ENCODE peak calls at places on chromosome 9, in six cellular contexts. E, P, W, M, C and J are unnamed samples.
A peak's percentile ranks its signal among the peaks of the same experiment; 100 is the strongest.

GRCh38 chr9:98375138-98375726 is 119.8 kb upstream of the TBC1D2 start:
- DNase-seq in M (no peak), E (peak; percentile 60), W (no peak), P (no peak), C (peak; percentile 77), J (no peak)

GRCh38 chr9:112858625-112859147 is 32.0 kb downstream of the SLC46A2 start:
- DNase-seq in E (no peak), M (peak; percentile 70), C (peak; percentile 26), W (no peak), P (no peak), J (no peak)

GRCh38 chr9:14262836-14263235 is 51.1 kb downstream of the NFIB start:
- DNase-seq in E (no peak), P (no peak), C (no peak), W (no peak), M (no peak), J (no peak)

GRCh38 chr9:137960496-137960895 is 82.9 kb downstream of the CACNA1B start:
- DNase-seq in W (no peak), C (no peak), E (no peak), P (no peak), M (no peak), J (no peak)

GRCh38 chr9:93295456-93296076 is 111.6 kb downstream of the WNK2 start:
- DNase-seq in C (no peak), E (no peak), W (no peak), M (peak; percentile 81), P (no peak), J (no peak)

GRCh38 chr9:98832768-98833089 is 25.3 kb downstream of the GALNT12 start:
- DNase-seq in C (no peak), E (no peak), M (no peak), W (no peak), P (no peak), J (no peak)

GRCh38 chr9:111456536-111456935 is 27.6 kb downstream of the ECPAS start:
- DNase-seq in W (no peak), M (no peak), C (no peak), E (no peak), P (no peak), J (no peak)

GRCh38 chr9:8696536-8696935 is 897.0 kb upstream of the DMAC1 start:
- DNase-seq in C (no peak), E (no peak), W (no peak), P (no peak), M (no peak), J (no peak)

GRCh38 chr9:31119882-31120481 is 1264.5 kb upstream of the ACO1 start:
- DNase-seq in P (no peak), E (no peak), M (no peak), W (peak; percentile 15), C (peak; percentile 50), J (peak; percentile 35)

GRCh38 chr9:134088064-134088725 is 20.4 kb upstream of the BRD3 start:
- DNase-seq in W (no peak), M (no peak), C (no peak), P (no peak), E (no peak), J (no peak)

GRCh38 chr9:93896496-93897033 is 58.6 kb downstream of the BARX1 start:
- DNase-seq in W (no peak), P (no peak), E (no peak), C (no peak), M (peak; percentile 63), J (no peak)

GRCh38 chr9:78909566-78909965 is 612.6 kb downstream of the PSAT1 start:
- DNase-seq in P (no peak), M (no peak), C (no peak), E (no peak), W (no peak), J (no peak)

GRCh38 chr9:4118666-4119065 is 181.2 kb downstream of the GLIS3 start:
- DNase-seq in W (no peak), E (no peak), C (no peak), P (no peak), M (no peak), J (no peak)

GRCh38 chr9:92501671-92502393 is 19.5 kb upstream of the ASPN start:
- DNase-seq in C (peak; percentile 55), W (no peak), E (peak; percentile 36), P (no peak), M (no peak), J (no peak)

GRCh38 chr9:36823934-36824333 is 210.1 kb downstream of the PAX5 start:
- DNase-seq in P (no peak), W (no peak), E (no peak), M (peak; percentile 57), C (no peak), J (no peak)

GRCh38 chr9:137798142-137798541 is 79.4 kb upstream of the CACNA1B start:
- DNase-seq in E (no peak), C (no peak), M (no peak), W (no peak), P (no peak), J (no peak)

GRCh38 chr9:113817171-113817570 is 58.9 kb upstream of the ZNF618 start:
- DNase-seq in M (no peak), C (no peak), W (no peak), P (no peak), E (no peak), J (no peak)

GRCh38 chr9:92517046-92517445 is 18.7 kb downstream of the ECM2 start:
- DNase-seq in C (no peak), W (no peak), M (no peak), E (no peak), P (no peak), J (peak; percentile 8)

GRCh38 chr9:134360897-134361296 is 34.6 kb downstream of the RXRA start:
- DNase-seq in E (no peak), P (no peak), C (no peak), M (no peak), W (no peak), J (no peak)

GRCh38 chr9:117414906-117415583 is at the start of gene ASTN2:
- DNase-seq in E (no peak), M (no peak), W (no peak), P (no peak), C (no peak), J (no peak)

GRCh38 chr9:112198646-112199045 is 23.5 kb upstream of the SUSD1 start:
- DNase-seq in E (no peak), P (no peak), M (no peak), W (no peak), C (no peak), J (no peak)

GRCh38 chr9:117247271-117247670 is 167.6 kb downstream of the ASTN2 start:
- DNase-seq in M (no peak), E (no peak), C (peak; percentile 12), W (no peak), P (no peak), J (no peak)

GRCh38 chr9:100515578-100516494 is 42.9 kb downstream of the TMEFF1 start:
- DNase-seq in C (peak; percentile 29), M (no peak), P (no peak), E (no peak), W (no peak), J (no peak)

GRCh38 chr9:131082774-131083512 is 13.4 kb upstream of the AIF1L start:
- DNase-seq in W (no peak), M (no peak), E (no peak), P (no peak), C (no peak), J (no peak)

GRCh38 chr9:95486318-95486717 is 30.5 kb downstream of the PTCH1 start:
- DNase-seq in W (no peak), C (no peak), M (no peak), E (no peak), P (no peak), J (no peak)

GRCh38 chr9:101093620-101094019 is 65.1 kb downstream of the PLPPR1 start:
- DNase-seq in W (no peak), E (no peak), P (no peak), M (no peak), C (peak; percentile 68), J (no peak)

GRCh38 chr9:18906656-18907395 is 126.2 kb downstream of the SAXO1 start:
- DNase-seq in C (no peak), E (no peak), M (no peak), W (no peak), P (no peak), J (no peak)

GRCh38 chr9:30301271-30301963 is 2083.0 kb upstream of the ACO1 start:
- DNase-seq in E (no peak), W (no peak), C (no peak), M (no peak), P (no peak), J (no peak)

GRCh38 chr9:81146684-81147337 is 542.5 kb downstream of the TLE1 start:
- DNase-seq in M (no peak), C (peak; percentile 90), E (no peak), W (no peak), P (no peak), J (no peak)

GRCh38 chr9:134189475-134190231 is 25.3 kb upstream of the RNU6ATAC start:
- DNase-seq in P (no peak), E (no peak), M (no peak), C (no peak), W (no peak), J (no peak)

GRCh38 chr9:6984941-6985578 is 227.3 kb downstream of the KDM4C start:
- DNase-seq in C (no peak), E (no peak), M (no peak), P (no peak), W (no peak), J (no peak)

GRCh38 chr9:81694541-81694940 is 5.2 kb upstream of the TLE1 start:
- DNase-seq in C (no peak), E (no peak), P (no peak), M (no peak), W (no peak), J (no peak)

GRCh38 chr9:116870566-116870965 is 183.5 kb downstream of the TRIM32 start:
- DNase-seq in P (no peak), C (peak; percentile 96), M (no peak), E (no peak), W (no peak), J (no peak)

GRCh38 chr9:28032178-28032532 is 458.9 kb upstream of the C9orf72 start:
- DNase-seq in M (no peak), E (no peak), W (no peak), C (peak; percentile 10), P (no peak), J (no peak)

GRCh38 chr9:125100822-125101221 is 42.5 kb downstream of the SCAI start:
- DNase-seq in M (no peak), W (no peak), E (no peak), C (no peak), P (no peak), J (no peak)

GRCh38 chr9:123473226-123473625 is 117.2 kb downstream of the CRB2 start:
- DNase-seq in C (no peak), W (no peak), M (no peak), P (no peak), E (no peak), J (peak; percentile 5)

GRCh38 chr9:137201205-137201868 is 796 bp upstream of the TPRN start:
- DNase-seq in C (no peak), P (no peak), E (no peak), M (no peak), W (no peak), J (no peak)